ENCODE peak calls at places on chromosomes 5 and 9, in six cellular contexts. J is endothelial cell of umbilical vein, F is fibroblast of lung, B is MM.1S, Y is mammary epithelial cell, S is GM23338. V is an unnamed sample.

GRCh38 chr5:3320317-3320865 is 275.2 kb upstream of the IRX1 start:
- DNase-seq in J (no peak), Y (peak; percentile 38), B (no peak), S (no peak), F (no peak), V (no peak)

GRCh38 chr5:170499621-170500020 is 4.2 kb upstream of the KCNIP1 start:
- DNase-seq in B (no peak), F (no peak), S (no peak), Y (peak; percentile 47), J (no peak), V (no peak)

GRCh38 chr5:134059758-134060495 is 54.6 kb upstream of the TCF7 start:
- DNase-seq in J (no peak), S (no peak), F (no peak), Y (no peak), B (no peak), V (no peak)

GRCh38 chr5:89117131-89117644 is 234.2 kb upstream of the MEF2C start:
- DNase-seq in F (no peak), B (no peak), Y (peak; percentile 66), S (no peak), J (no peak), V (peak; percentile 46)

GRCh38 chr9:130143974-130144373 is 28.2 kb upstream of the NCS1 start:
- DNase-seq in F (peak; percentile 38), B (no peak), J (no peak), S (no peak), Y (no peak), V (no peak)

GRCh38 chr9:3337515-3337914 is 188.3 kb downstream of the RFX3 start:
- DNase-seq in Y (peak; percentile 75), S (no peak), F (peak; percentile 71), B (no peak), J (peak; percentile 83), V (peak; percentile 38)

GRCh38 chr9:1890806-1891205 is 124.3 kb upstream of the SMARCA2 start:
- DNase-seq in B (no peak), S (no peak), Y (no peak), J (no peak), F (no peak), V (no peak)

GRCh38 chr5:141878771-141879759 is 855 bp upstream of the PCDH1 start:
- DNase-seq in F (peak; percentile 84), B (peak; percentile 95), J (peak; percentile 92), Y (peak; percentile 90), S (peak; percentile 97), V (peak; percentile 95)

GRCh38 chr9:87910821-87911220 is 6.9 kb upstream of the SPATA31C1 start:
- DNase-seq in J (no peak), Y (no peak), S (no peak), F (peak; percentile 3), B (no peak), V (no peak)

DNA sequence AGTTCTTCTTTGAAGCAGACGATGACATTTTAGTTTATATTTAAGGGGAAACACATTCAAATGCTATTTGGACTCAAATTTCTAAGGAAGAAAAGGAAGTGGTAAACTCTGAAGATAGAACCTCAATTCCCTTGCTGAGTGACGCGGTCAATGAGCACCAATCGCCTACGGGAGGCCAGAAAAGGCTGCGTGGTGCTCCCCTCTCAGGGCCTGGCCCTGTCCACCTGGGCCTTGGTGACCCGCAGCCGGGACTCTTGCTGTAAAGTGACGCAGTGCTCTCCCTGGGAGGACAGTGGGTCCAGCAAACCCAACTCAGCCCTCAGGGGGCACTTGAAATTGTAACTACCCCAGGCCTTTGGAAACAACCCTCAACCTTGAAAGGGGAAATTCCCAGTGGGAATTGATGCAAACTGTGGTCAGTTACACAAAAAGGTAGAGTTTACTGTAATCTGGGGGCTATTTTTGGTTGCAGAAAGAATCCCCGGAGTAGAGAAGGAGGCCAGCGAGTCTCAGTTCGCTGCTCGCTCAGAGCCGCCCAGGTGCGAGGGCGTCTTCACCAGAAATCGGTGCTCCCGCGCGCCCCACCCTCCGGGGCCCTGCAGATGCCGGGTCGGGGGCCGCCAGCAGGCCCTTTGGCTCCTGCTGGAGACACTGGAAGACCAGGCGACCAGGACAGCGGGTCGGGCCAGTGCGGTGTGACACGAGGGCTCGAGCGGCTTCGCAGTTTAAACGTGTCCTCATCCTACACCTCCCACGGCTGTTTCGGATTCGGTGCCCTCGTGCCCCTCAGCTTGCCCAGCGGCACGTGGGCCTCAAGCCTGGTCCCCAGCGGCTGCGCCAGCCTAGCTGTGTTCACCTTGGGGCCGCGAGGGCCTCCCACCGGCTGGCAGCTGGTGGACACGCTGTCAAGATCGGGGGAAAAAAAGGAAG is 1.4 kb upstream of the ANKRD33B start:
- DNase-seq in B (no peak), F (no peak), J (no peak), Y (no peak), S (peak; percentile 49), V (no peak)
- TF ChIP-seq EZH2 in B (no peak), F (no peak), J (no peak), Y (no peak), S (peak; percentile 43), V (peak; percentile 8)

GRCh38 chr9:38018230-38018963 is 50.6 kb downstream of the SHB start:
- DNase-seq in J (no peak), S (no peak), F (no peak), Y (no peak), B (no peak), V (no peak)
- H2AFZ ChIP-seq in J (no peak overlapping the region), S (no peak overlapping the region), F (no peak overlapping the region), Y (no peak overlapping the region), B (no peak overlapping the region), V (no peak overlapping the region)

DNA sequence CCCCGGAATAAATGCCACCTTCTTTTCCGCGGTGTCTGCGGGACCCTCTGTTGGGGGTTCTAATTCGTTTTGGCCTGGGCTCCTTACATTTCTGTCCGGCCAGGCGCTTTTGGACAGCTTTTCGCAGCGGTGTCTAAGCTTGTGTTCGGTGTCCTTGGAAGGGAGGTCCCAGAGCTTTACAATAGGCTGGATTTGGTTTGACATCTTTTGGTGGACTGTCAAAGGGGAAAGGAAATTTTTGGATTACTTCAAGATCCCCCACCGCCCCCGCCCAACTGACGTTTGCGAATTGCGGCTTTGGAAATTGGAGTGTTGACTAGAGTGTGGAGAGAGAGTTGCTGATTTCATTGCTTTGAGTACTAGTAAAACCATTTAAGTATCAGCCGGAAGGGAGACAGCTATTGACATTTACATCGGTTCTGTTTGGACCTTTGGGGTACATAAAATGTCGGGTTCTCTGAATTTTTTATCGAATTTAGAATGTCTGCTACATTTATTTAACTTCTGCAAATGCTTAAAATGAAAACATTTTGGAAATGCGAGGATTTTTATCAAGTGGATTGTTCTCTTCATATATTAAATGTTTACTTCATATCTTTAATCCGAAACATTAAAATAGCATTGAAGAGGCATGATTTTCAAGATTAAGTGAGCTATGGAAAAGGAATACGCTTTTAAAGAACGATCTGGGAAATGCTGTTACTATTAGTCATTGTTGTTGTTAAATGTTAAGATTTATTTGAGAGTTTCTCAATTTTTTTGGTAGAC is 4.7 kb upstream of the PURA start:
- DNase-seq in J (no peak), B (no peak), Y (no peak), S (peak; percentile 46), F (peak; percentile 18), V (peak; percentile 13)
- TF ChIP-seq EZH2 in J (peak; percentile 47), B (no peak), Y (no peak), S (peak; percentile 78), F (no peak), V (peak; percentile 25)

DNA sequence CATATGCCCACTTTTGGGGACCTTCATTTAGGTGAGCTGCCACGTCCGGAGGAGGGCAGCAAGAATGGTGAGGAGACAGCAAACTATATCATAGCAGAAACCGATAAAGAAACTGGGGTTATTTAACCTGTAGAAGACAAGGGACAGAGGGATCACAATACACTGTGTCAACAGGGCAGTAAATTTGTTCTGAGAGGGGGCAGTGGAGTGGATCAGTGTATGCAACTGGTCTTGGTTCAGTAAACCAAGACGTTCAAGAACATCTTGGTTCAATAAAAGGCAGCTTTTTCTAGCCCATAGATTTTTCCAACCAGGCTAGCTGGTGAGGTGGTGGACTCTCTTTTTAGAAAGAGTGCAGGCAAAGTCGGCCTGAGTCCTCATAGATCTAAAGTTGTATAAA is 55.3 kb downstream of the PLAC8L1 start:
- DNase-seq in B (no peak), F (no peak), J (no peak), S (no peak), Y (no peak), V (no peak)
- H2AFZ ChIP-seq in B (no peak overlapping the region), F (no peak overlapping the region), J (no peak overlapping the region), S (peak overlapping the region; percentile 60), Y (no peak overlapping the region), V (no peak overlapping the region)

DNA sequence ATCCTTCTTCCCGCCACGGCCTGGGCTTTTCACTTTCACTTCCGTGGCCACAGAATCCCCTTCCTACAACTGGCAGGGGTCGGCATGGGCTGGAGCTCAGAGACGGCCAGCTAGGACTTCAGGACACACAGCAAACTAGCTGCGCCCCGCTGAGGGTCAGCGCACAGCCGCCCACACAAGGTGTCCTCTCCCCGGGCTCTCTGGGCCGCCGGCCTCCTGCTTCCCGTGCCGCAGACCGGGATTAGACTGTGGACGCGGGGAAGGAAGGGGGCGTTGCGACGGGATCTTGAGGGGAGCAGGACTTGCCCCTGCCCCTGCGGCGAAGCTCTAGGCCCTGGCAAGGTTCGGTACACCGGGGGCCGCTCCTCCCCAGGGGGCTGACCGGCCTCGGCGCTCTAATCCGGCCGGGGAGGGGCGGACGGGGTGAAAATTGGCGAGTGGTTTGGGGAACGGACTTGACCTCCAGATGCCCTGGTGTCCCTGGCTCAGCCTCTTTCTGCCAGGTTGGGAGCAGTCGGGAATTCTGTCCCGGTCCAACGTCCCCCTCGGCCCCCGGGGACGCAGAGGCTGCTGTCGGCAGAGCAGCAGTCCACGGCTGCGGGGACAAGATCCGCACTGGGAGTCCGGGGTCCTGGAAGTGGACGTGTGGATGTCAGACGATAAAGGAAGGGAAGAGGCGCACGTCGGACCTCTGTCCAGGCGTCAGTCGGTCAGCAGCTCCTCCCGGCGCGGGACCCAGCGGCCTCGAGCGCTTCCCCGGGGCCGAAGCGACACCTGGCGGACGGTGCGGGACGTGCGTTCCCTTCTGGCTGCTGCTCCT is 1.8 kb upstream of the CNTFR start:
- DNase-seq in F (peak; percentile 71), J (peak; percentile 70), Y (peak; percentile 57), S (peak; percentile 91), B (peak; percentile 74), V (peak; percentile 89)
- TF ChIP-seq EZH2 in F (peak; percentile 97), J (peak; percentile 83), Y (peak; percentile 90), S (peak; percentile 83), B (no peak), V (peak; percentile 84)

DNA sequence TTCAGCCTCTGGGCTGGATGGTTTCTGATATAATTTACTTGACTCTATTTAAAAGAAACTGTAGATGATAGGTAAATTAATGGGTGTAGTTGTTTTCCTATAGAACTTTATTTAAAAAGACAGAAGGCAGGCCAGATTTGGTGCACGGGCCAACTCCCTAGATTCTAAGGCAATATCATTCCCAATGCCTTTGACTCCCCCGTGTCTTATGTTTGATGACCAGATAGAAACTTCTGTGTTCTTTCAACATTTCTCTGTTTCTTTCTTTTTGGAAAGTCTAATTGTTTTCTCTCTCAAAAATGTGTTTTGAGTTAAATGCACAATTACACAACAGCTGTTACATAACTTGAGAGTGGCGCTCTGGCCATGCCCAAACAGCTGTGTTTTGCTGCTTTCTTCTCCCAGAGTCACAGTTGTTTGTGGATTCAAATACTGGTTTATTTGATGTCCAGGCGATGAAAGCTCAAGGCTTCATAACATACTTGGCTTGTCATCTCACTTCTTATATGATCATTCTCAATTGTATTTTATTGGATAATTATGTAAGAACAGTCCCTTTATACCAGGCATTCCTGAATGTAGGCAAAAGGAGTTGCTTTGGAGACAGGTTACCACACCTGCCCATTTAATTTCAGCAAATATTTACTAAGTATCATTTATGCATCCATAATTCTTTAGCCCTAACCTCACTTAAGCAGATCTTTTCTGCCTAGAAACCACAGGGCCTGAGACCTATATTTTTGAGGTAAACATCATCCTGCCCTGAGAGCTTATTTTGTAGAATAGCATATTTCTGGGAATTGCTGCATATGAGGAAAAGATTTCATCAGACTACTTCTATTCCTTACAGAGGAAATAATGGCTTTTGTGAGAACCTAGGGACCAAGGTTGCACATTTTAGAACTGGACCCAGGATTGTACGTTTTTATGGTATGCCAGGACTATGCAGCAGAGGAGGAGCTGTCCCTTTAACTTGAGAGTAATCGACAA is 1.9 kb upstream of the ALDH1A1 start:
- DNase-seq in S (no peak), Y (no peak), B (no peak), J (no peak), F (peak; percentile 43), V (no peak)
- H2AFZ ChIP-seq in S (no peak overlapping the region), Y (no peak overlapping the region), B (no peak overlapping the region), J (no peak overlapping the region), F (no peak overlapping the region), V (no peak overlapping the region)